ENCODE peak calls at places on chromosome 21, in ten cellular contexts. One of them, this sample, is unnamed.

GRCh38 chr21:45114475-45114874 is 40.1 kb downstream of the ADARB1 start:
- DNase-seq in stimulated activated CD4-positive, alpha-beta T cell treated with anti-CD3 and anti-CD28 coated beads, Interleukin-4, amount 100 ng/mL, for 4 hours: no peak
- DNase-seq in left cardiac atrium: no peak
- DNase-seq in lower lobe of right lung: no peak
- DNase-seq in CD4-positive, alpha-beta T cell: no peak
- DNase-seq in NCI-H187: no peak
- DNase-seq in GM03348: no peak
- DNase-seq in iris pigment epithelial cell: no peak
- DNase-seq in D341Med: no peak
- DNase-seq in brain microvascular endothelial cell: no peak
- DNase-seq in this sample: no peak

GRCh38 chr21:37528150-37528937 is 161.8 kb downstream of the DYRK1A start:
- DNase-seq in stimulated activated CD4-positive, alpha-beta T cell treated with anti-CD3 and anti-CD28 coated beads, Interleukin-4, amount 100 ng/mL, for 4 hours: no peak
- DNase-seq in left cardiac atrium: no peak
- DNase-seq in lower lobe of right lung: no peak
- DNase-seq in CD4-positive, alpha-beta T cell: no peak
- DNase-seq in NCI-H187: no peak
- DNase-seq in GM03348: no peak
- DNase-seq in iris pigment epithelial cell: no peak
- DNase-seq in D341Med: no peak
- DNase-seq in brain microvascular endothelial cell: no peak
- DNase-seq in this sample: no peak

GRCh38 chr21:46662367-46662654 is 26.8 kb downstream of the PRMT2 start:
- DNase-seq in stimulated activated CD4-positive, alpha-beta T cell treated with anti-CD3 and anti-CD28 coated beads, Interleukin-4, amount 100 ng/mL, for 4 hours: no peak
- DNase-seq in left cardiac atrium: no peak
- DNase-seq in lower lobe of right lung: no peak
- DNase-seq in CD4-positive, alpha-beta T cell: no peak
- DNase-seq in NCI-H187: no peak
- DNase-seq in GM03348: no peak
- DNase-seq in iris pigment epithelial cell: no peak
- DNase-seq in D341Med: no peak
- DNase-seq in brain microvascular endothelial cell: no peak
- DNase-seq in this sample: no peak

GRCh38 chr21:35801388-35801787 is 258.9 kb downstream of the SETD4 start:
- DNase-seq in stimulated activated CD4-positive, alpha-beta T cell treated with anti-CD3 and anti-CD28 coated beads, Interleukin-4, amount 100 ng/mL, for 4 hours: no peak
- DNase-seq in left cardiac atrium: no peak
- DNase-seq in lower lobe of right lung: no peak
- DNase-seq in CD4-positive, alpha-beta T cell: no peak
- DNase-seq in NCI-H187: peak
- DNase-seq in GM03348: no peak
- DNase-seq in iris pigment epithelial cell: no peak
- DNase-seq in D341Med: no peak
- DNase-seq in brain microvascular endothelial cell: no peak
- DNase-seq in this sample: no peak

GRCh38 chr21:32256873-32257620 is 21.8 kb downstream of the MIS18A start:
- DNase-seq in stimulated activated CD4-positive, alpha-beta T cell treated with anti-CD3 and anti-CD28 coated beads, Interleukin-4, amount 100 ng/mL, for 4 hours: no peak
- DNase-seq in left cardiac atrium: peak
- DNase-seq in lower lobe of right lung: no peak
- DNase-seq in CD4-positive, alpha-beta T cell: no peak
- DNase-seq in NCI-H187: no peak
- DNase-seq in GM03348: peak
- DNase-seq in iris pigment epithelial cell: peak
- DNase-seq in D341Med: no peak
- DNase-seq in brain microvascular endothelial cell: peak
- DNase-seq in this sample: peak

GRCh38 chr21:31366825-31367224 is 22.8 kb upstream of the TIAM1 start:
- DNase-seq in stimulated activated CD4-positive, alpha-beta T cell treated with anti-CD3 and anti-CD28 coated beads, Interleukin-4, amount 100 ng/mL, for 4 hours: no peak
- DNase-seq in left cardiac atrium: no peak
- DNase-seq in lower lobe of right lung: no peak
- DNase-seq in CD4-positive, alpha-beta T cell: no peak
- DNase-seq in NCI-H187: no peak
- DNase-seq in GM03348: no peak
- DNase-seq in iris pigment epithelial cell: peak
- DNase-seq in D341Med: no peak
- DNase-seq in brain microvascular endothelial cell: peak
- DNase-seq in this sample: peak

GRCh38 chr21:43936186-43936967 is 71.4 kb downstream of the AGPAT3 start:
- DNase-seq in stimulated activated CD4-positive, alpha-beta T cell treated with anti-CD3 and anti-CD28 coated beads, Interleukin-4, amount 100 ng/mL, for 4 hours: no peak
- DNase-seq in left cardiac atrium: no peak
- DNase-seq in lower lobe of right lung: no peak
- DNase-seq in CD4-positive, alpha-beta T cell: no peak
- DNase-seq in NCI-H187: no peak
- DNase-seq in GM03348: peak
- DNase-seq in iris pigment epithelial cell: no peak
- DNase-seq in D341Med: no peak
- DNase-seq in brain microvascular endothelial cell: no peak
- DNase-seq in this sample: peak

GRCh38 chr21:42314616-42315295 is 453 bp downstream of the TFF3 start:
- DNase-seq in stimulated activated CD4-positive, alpha-beta T cell treated with anti-CD3 and anti-CD28 coated beads, Interleukin-4, amount 100 ng/mL, for 4 hours: no peak
- DNase-seq in left cardiac atrium: no peak
- DNase-seq in lower lobe of right lung: no peak
- DNase-seq in CD4-positive, alpha-beta T cell: no peak
- DNase-seq in NCI-H187: no peak
- DNase-seq in GM03348: no peak
- DNase-seq in iris pigment epithelial cell: no peak
- DNase-seq in D341Med: no peak
- DNase-seq in brain microvascular endothelial cell: no peak
- DNase-seq in this sample: no peak

GRCh38 chr21:31347435-31348032 is 3.5 kb upstream of the TIAM1 start:
- DNase-seq in stimulated activated CD4-positive, alpha-beta T cell treated with anti-CD3 and anti-CD28 coated beads, Interleukin-4, amount 100 ng/mL, for 4 hours: no peak
- DNase-seq in left cardiac atrium: no peak
- DNase-seq in lower lobe of right lung: no peak
- DNase-seq in CD4-positive, alpha-beta T cell: no peak
- DNase-seq in NCI-H187: no peak
- DNase-seq in GM03348: peak
- DNase-seq in iris pigment epithelial cell: peak
- DNase-seq in D341Med: peak
- DNase-seq in brain microvascular endothelial cell: peak
- DNase-seq in this sample: peak

GRCh38 chr21:44348861-44349260 is 4.6 kb upstream of the TRPM2 start:
- DNase-seq in stimulated activated CD4-positive, alpha-beta T cell treated with anti-CD3 and anti-CD28 coated beads, Interleukin-4, amount 100 ng/mL, for 4 hours: no peak
- DNase-seq in left cardiac atrium: no peak
- DNase-seq in lower lobe of right lung: no peak
- DNase-seq in CD4-positive, alpha-beta T cell: no peak
- DNase-seq in NCI-H187: no peak
- DNase-seq in GM03348: no peak
- DNase-seq in iris pigment epithelial cell: no peak
- DNase-seq in D341Med: peak
- DNase-seq in brain microvascular endothelial cell: no peak
- DNase-seq in this sample: no peak

GRCh38 chr21:28833181-28833580 is 159.5 kb downstream of the LTN1 start:
- DNase-seq in stimulated activated CD4-positive, alpha-beta T cell treated with anti-CD3 and anti-CD28 coated beads, Interleukin-4, amount 100 ng/mL, for 4 hours: no peak
- DNase-seq in left cardiac atrium: no peak
- DNase-seq in lower lobe of right lung: no peak
- DNase-seq in CD4-positive, alpha-beta T cell: no peak
- DNase-seq in NCI-H187: no peak
- DNase-seq in GM03348: no peak
- DNase-seq in iris pigment epithelial cell: no peak
- DNase-seq in D341Med: no peak
- DNase-seq in brain microvascular endothelial cell: no peak
- DNase-seq in this sample: no peak

GRCh38 chr21:36422279-36423098 is 37.3 kb downstream of the CHAF1B start:
- DNase-seq in stimulated activated CD4-positive, alpha-beta T cell treated with anti-CD3 and anti-CD28 coated beads, Interleukin-4, amount 100 ng/mL, for 4 hours: peak
- DNase-seq in left cardiac atrium: peak
- DNase-seq in lower lobe of right lung: peak
- DNase-seq in CD4-positive, alpha-beta T cell: no peak
- DNase-seq in NCI-H187: no peak
- DNase-seq in GM03348: peak
- DNase-seq in iris pigment epithelial cell: peak
- DNase-seq in D341Med: peak
- DNase-seq in brain microvascular endothelial cell: peak
- DNase-seq in this sample: peak

GRCh38 chr21:44656868-44657267 is 864 bp upstream of the KRTAP12-3 start:
- DNase-seq in stimulated activated CD4-positive, alpha-beta T cell treated with anti-CD3 and anti-CD28 coated beads, Interleukin-4, amount 100 ng/mL, for 4 hours: no peak
- DNase-seq in left cardiac atrium: no peak
- DNase-seq in lower lobe of right lung: no peak
- DNase-seq in CD4-positive, alpha-beta T cell: no peak
- DNase-seq in NCI-H187: no peak
- DNase-seq in GM03348: no peak
- DNase-seq in iris pigment epithelial cell: no peak
- DNase-seq in D341Med: no peak
- DNase-seq in brain microvascular endothelial cell: no peak
- DNase-seq in this sample: no peak

GRCh38 chr21:46188226-46189212 is 4.3 kb upstream of the SPATC1L start:
- DNase-seq in stimulated activated CD4-positive, alpha-beta T cell treated with anti-CD3 and anti-CD28 coated beads, Interleukin-4, amount 100 ng/mL, for 4 hours: no peak
- DNase-seq in left cardiac atrium: peak
- DNase-seq in lower lobe of right lung: no peak
- DNase-seq in CD4-positive, alpha-beta T cell: no peak
- DNase-seq in NCI-H187: no peak
- DNase-seq in GM03348: peak
- DNase-seq in iris pigment epithelial cell: peak
- DNase-seq in D341Med: peak
- DNase-seq in brain microvascular endothelial cell: peak
- DNase-seq in this sample: peak

GRCh38 chr21:20728691-20729090 is 269.5 kb upstream of the NCAM2 start:
- DNase-seq in stimulated activated CD4-positive, alpha-beta T cell treated with anti-CD3 and anti-CD28 coated beads, Interleukin-4, amount 100 ng/mL, for 4 hours: no peak
- DNase-seq in left cardiac atrium: peak
- DNase-seq in lower lobe of right lung: no peak
- DNase-seq in CD4-positive, alpha-beta T cell: no peak
- DNase-seq in NCI-H187: no peak
- DNase-seq in GM03348: no peak
- DNase-seq in iris pigment epithelial cell: no peak
- DNase-seq in D341Med: no peak
- DNase-seq in brain microvascular endothelial cell: no peak
- DNase-seq in this sample: no peak

GRCh38 chr21:44018813-44019567 is 6.9 kb downstream of the TRAPPC10 start:
- DNase-seq in stimulated activated CD4-positive, alpha-beta T cell treated with anti-CD3 and anti-CD28 coated beads, Interleukin-4, amount 100 ng/mL, for 4 hours: no peak
- DNase-seq in left cardiac atrium: no peak
- DNase-seq in lower lobe of right lung: no peak
- DNase-seq in CD4-positive, alpha-beta T cell: no peak
- DNase-seq in NCI-H187: no peak
- DNase-seq in GM03348: no peak
- DNase-seq in iris pigment epithelial cell: no peak
- DNase-seq in D341Med: no peak
- DNase-seq in brain microvascular endothelial cell: no peak
- DNase-seq in this sample: no peak

GRCh38 chr21:37204580-37204979 is 62.6 kb downstream of the VPS26C start:
- DNase-seq in stimulated activated CD4-positive, alpha-beta T cell treated with anti-CD3 and anti-CD28 coated beads, Interleukin-4, amount 100 ng/mL, for 4 hours: no peak
- DNase-seq in left cardiac atrium: no peak
- DNase-seq in lower lobe of right lung: no peak
- DNase-seq in CD4-positive, alpha-beta T cell: no peak
- DNase-seq in NCI-H187: no peak
- DNase-seq in GM03348: no peak
- DNase-seq in iris pigment epithelial cell: peak
- DNase-seq in D341Med: no peak
- DNase-seq in brain microvascular endothelial cell: no peak
- DNase-seq in this sample: peak

GRCh38 chr21:40472026-40472425 is 374.9 kb downstream of the DSCAM start:
- DNase-seq in stimulated activated CD4-positive, alpha-beta T cell treated with anti-CD3 and anti-CD28 coated beads, Interleukin-4, amount 100 ng/mL, for 4 hours: no peak
- DNase-seq in left cardiac atrium: no peak
- DNase-seq in lower lobe of right lung: no peak
- DNase-seq in CD4-positive, alpha-beta T cell: no peak
- DNase-seq in NCI-H187: no peak
- DNase-seq in GM03348: no peak
- DNase-seq in iris pigment epithelial cell: no peak
- DNase-seq in D341Med: no peak
- DNase-seq in brain microvascular endothelial cell: no peak
- DNase-seq in this sample: no peak